ENCODE peak calls at places on chromosomes 4 and X, in seven cellular contexts. L, I, N, D, O, T and H are unnamed samples.
A peak's percentile ranks its signal among the peaks of the same experiment; 100 is the strongest.

GRCh38 chrX:3176439-3176820 is 135.2 kb downstream of the ARSF start:
- DNase-seq in L (no peak), I (no peak), N (no peak), D (no peak), O (no peak), T (no peak), H (no peak)

GRCh38 chr4:105399535-105400161 is 74.2 kb downstream of the PPA2 start:
- DNase-seq in L (peak; percentile 13), I (no peak), N (no peak), D (no peak), O (no peak), T (no peak), H (no peak)

GRCh38 chr4:152073738-152074137 is 312.9 kb upstream of the GATB start:
- DNase-seq in L (no peak), I (no peak), N (no peak), D (peak; percentile 60), O (no peak), T (no peak), H (no peak)

GRCh38 chr4:114927881-114928280 is 185.5 kb downstream of the NDST4 start:
- DNase-seq in L (no peak), I (no peak), N (no peak), D (no peak), O (no peak), T (no peak), H (no peak)

GRCh38 chrX:80578518-80579105 is 158.4 kb downstream of the TENT5D start:
- DNase-seq in L (peak; percentile 24), I (no peak), N (no peak), D (no peak), O (no peak), T (no peak), H (peak; percentile 13)

GRCh38 chrX:13911581-13911980 is 94.7 kb upstream of the GPM6B start:
- DNase-seq in L (no peak), I (no peak), N (no peak), D (no peak), O (no peak), T (no peak), H (no peak)

GRCh38 chr4:94472056-94472826 is 20.5 kb downstream of the PDLIM5 start:
- DNase-seq in L (no peak), I (no peak), N (no peak), D (no peak), O (no peak), T (no peak), H (no peak)

GRCh38 chrX:84737471-84737871 is 235.2 kb upstream of the HDX start:
- DNase-seq in L (no peak), I (no peak), N (no peak), D (peak; percentile 60), O (no peak), T (peak; percentile 10), H (no peak)

GRCh38 chr4:55020131-55020530 is 105.3 kb downstream of the KDR start:
- DNase-seq in L (no peak), I (no peak), N (no peak), D (no peak), O (no peak), T (no peak), H (no peak)

GRCh38 chr4:57051100-57051499 is 59.1 kb downstream of the IGFBP7 start:
- DNase-seq in L (no peak), I (no peak), N (no peak), D (no peak), O (no peak), T (no peak), H (no peak)

GRCh38 chr4:105555409-105555808 is 3.0 kb downstream of the ARHGEF38 start:
- DNase-seq in L (no peak), I (no peak), N (no peak), D (no peak), O (no peak), T (no peak), H (no peak)

GRCh38 chrX:13750204-13750603 is 15.7 kb downstream of the OFD1 start:
- DNase-seq in L (peak; percentile 69), I (no peak), N (no peak), D (no peak), O (no peak), T (no peak), H (peak; percentile 29)

GRCh38 chrX:149830192-149830873 is 48.6 kb downstream of the MAGEA9 start:
- DNase-seq in L (no peak), I (no peak), N (peak; percentile 32), D (peak; percentile 13), O (no peak), T (no peak), H (no peak)

GRCh38 chr4:40140206-40140605 is 56.6 kb upstream of the RHOH start:
- DNase-seq in L (no peak), I (no peak), N (no peak), D (no peak), O (no peak), T (no peak), H (no peak)

GRCh38 chrX:134484039-134484438 is 24.1 kb downstream of the HPRT1 start:
- DNase-seq in L (peak; percentile 67), I (no peak), N (no peak), D (no peak), O (no peak), T (no peak), H (no peak)

GRCh38 chrX:11913001-11913400 is 155.0 kb downstream of the MSL3 start:
- DNase-seq in L (no peak), I (no peak), N (no peak), D (no peak), O (no peak), T (no peak), H (no peak)

DNA sequence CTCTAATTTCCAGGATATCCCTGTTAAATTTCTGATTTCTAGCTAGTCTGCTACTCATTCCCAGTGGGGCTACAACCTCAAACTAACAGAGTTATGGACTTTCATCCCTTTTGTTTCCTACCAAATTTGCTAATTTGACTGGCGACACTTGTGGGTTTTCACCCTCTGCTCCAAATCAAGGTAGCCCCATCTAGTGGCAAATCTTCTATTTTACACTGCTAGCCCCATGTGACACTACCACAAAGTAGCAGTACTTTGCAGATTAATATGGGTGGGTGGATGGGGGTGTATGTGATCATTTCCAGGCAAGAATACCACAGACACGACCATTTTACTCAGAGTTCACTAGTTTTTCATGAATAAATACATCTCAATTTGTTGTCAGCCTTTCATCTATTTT is 150.3 kb downstream of the MSL3 start:
- DNase-seq in L (peak; percentile 20), I (no peak), N (no peak), D (no peak), O (no peak), T (no peak), H (peak; percentile 16)
- TF ChIP-seq CTCF in L (peak; percentile 16), I (no peak), N (peak; percentile 10), D (no peak), O (peak; percentile 28), T (peak; percentile 18), H (no peak)

DNA sequence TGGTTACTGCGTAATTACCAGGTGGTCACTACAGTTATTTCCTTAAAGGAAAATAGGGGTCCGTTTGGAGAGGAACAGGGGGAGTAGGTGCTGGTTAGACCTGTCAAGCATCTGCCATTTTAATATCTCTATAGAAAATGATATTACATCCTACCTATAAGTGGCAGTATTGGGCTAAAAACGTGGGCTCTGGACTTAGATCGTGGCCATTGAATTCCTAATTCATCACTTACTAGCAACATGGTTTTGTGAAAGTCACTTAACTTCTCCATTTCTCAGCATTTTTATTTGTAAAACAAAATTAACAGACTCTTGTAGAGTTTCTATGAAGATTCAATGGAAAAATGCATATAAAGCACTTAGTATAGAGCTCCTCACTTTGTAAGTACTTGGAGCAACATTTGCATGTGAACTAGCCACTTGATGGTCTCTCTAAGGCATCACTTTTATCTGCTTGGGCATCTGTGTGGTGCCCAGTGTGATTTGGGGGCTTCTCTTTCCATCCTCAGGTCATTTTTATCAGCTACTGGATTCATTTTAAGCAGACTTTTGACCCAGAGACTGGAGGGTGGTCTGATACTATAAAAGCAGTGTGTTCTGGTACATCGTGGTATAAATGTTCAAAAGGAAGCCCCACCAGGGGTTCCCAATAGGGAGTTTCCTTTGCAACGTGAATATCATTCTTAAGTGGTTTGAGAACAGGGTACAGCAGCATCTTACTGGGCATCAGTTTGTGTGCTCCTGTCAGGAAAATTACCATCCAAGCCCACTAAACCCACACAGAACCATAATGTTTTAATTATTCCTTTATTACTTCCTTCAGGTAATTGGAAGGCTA is 42.7 kb upstream of the RASSF6 start:
- DNase-seq in L (peak; percentile 61), I (no peak), N (no peak), D (no peak), O (no peak), T (no peak), H (peak; percentile 30)
- TF ChIP-seq CTCF in L (peak; percentile 63), I (no peak), N (no peak), D (peak; percentile 38), O (peak; percentile 27), T (peak; percentile 58), H (peak; percentile 28)

DNA sequence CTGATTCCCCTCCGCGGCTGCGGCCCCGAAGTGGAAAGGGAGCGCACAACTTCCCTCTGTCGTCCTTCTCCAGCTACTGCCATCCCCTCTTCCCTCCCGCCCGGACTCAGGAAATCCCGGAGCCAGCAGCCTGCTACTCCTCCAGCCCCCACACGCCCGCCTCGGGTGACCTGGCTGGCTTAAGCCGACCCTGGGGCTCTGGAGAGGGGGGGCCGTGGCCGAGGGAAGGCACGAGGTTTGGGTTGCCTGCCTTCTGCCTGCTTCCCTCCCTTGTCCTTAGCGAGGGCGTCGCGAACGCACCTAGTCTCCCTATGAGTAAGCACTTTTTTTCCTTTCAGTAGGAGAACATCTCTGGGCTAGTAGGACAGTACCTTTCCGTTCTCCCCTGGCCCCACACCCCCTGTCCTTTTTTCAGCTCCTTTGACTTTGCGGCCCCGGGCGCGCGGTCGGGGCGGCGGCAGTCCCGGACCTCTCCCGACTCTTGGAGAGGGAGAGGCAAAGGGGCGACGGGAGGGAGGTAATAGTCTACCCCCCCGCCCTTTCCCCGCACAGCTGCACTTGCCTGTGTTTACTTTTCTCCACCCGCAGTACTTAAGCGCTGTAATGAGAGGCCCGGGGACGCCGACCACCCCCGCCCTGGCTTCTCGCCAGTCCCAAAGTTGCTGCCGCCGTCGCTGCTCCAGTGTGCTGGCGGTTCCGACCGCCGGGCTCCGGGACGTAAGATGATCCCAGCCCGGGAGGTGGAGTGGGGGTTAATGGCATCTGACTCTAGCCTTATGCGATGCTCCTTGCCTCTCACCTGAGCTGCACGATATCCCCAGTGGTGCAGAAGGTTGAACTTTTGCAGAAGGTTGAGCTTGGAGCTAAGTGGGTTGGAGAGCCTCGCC is 874 bp downstream of the PLS3 start:
- DNase-seq in L (peak; percentile 45), I (no peak), N (peak; percentile 36), D (peak; percentile 45), O (no peak), T (peak; percentile 44), H (peak; percentile 33)
- TF ChIP-seq CTCF in L (no peak), I (no peak), N (no peak), D (no peak), O (no peak), T (no peak), H (no peak)

GRCh38 chr4:141469392-141469791 is 167.0 kb upstream of the IL15 start:
- DNase-seq in L (no peak), I (no peak), N (no peak), D (no peak), O (no peak), T (no peak), H (no peak)

GRCh38 chr4:141473026-141473540 is 163.3 kb upstream of the IL15 start:
- DNase-seq in L (no peak), I (no peak), N (no peak), D (no peak), O (no peak), T (no peak), H (no peak)

DNA sequence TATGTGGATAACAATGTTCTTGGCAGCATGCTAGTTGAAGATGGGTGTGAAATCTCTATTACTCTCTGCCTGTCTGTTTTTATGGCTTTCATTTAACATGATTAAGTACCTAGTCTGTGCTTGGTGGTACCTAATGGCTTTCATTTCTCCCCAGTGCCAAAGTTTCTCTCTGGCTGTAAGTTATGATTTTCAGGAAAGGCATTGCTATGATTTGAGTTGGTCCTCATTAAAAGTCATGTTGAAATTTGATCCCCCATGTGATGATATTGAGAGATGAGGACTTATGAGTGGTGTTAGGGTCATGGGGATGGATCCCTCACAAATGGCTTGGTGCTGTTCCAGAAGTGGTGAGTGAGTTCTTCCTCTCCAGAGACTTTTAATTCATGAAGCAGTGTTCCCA is 162.4 kb upstream of the IL15 start:
- DNase-seq in L (no peak), I (no peak), N (no peak), D (no peak), O (no peak), T (no peak), H (no peak)
- TF ChIP-seq CTCF in L (no peak), I (no peak), N (no peak), D (no peak), O (no peak), T (no peak), H (no peak)